ENCODE peak calls at places on chromosomes 1 and 21, in eight cellular contexts. One of them, this sample, is unnamed.

GRCh38 chr1:151164732-151165280 is 896 bp downstream of the LYSMD1 start:
- DNase-seq in fibroblast of lung: peak
- DNase-seq in AG08395: no peak
- DNase-seq in prostate gland: no peak
- DNase-seq in GM23248: peak
- DNase-seq in activated T-cell treated with anti-CD3 and anti-CD28 coated beads, Interleukin-2, amount 50 U/mL, for 48 hours: peak
- DNase-seq in ELF-1: no peak
- DNase-seq in cardiac muscle cell: no peak
- DNase-seq in this sample: peak

GRCh38 chr1:19646366-19646765 is 2.3 kb downstream of the NBL1 start:
- DNase-seq in AG08395: no peak
- DNase-seq in ELF-1: no peak
- DNase-seq in cardiac muscle cell: no peak
- DNase-seq in fibroblast of lung: no peak
- DNase-seq in GM23248: peak
- DNase-seq in activated T-cell treated with anti-CD3 and anti-CD28 coated beads, Interleukin-2, amount 50 U/mL, for 48 hours: peak
- DNase-seq in prostate gland: peak
- DNase-seq in this sample: no peak

GRCh38 chr1:32334864-32335618 is 992 bp downstream of the MARCKSL1 start:
- DNase-seq in GM23248: peak
- DNase-seq in AG08395: peak
- DNase-seq in ELF-1: peak
- DNase-seq in prostate gland: no peak
- DNase-seq in activated T-cell treated with anti-CD3 and anti-CD28 coated beads, Interleukin-2, amount 50 U/mL, for 48 hours: peak
- DNase-seq in cardiac muscle cell: peak
- DNase-seq in fibroblast of lung: peak
- DNase-seq in this sample: no peak

GRCh38 chr1:232508161-232508661 is 121.7 kb downstream of the SIPA1L2 start:
- DNase-seq in fibroblast of lung: no peak
- DNase-seq in prostate gland: no peak
- DNase-seq in cardiac muscle cell: no peak
- DNase-seq in AG08395: no peak
- DNase-seq in activated T-cell treated with anti-CD3 and anti-CD28 coated beads, Interleukin-2, amount 50 U/mL, for 48 hours: no peak
- DNase-seq in GM23248: no peak
- DNase-seq in ELF-1: no peak
- DNase-seq in this sample: no peak

GRCh38 chr1:55286851-55287602 is 71.9 kb upstream of the USP24 start:
- DNase-seq in prostate gland: no peak
- DNase-seq in activated T-cell treated with anti-CD3 and anti-CD28 coated beads, Interleukin-2, amount 50 U/mL, for 48 hours: peak
- DNase-seq in fibroblast of lung: no peak
- DNase-seq in GM23248: no peak
- DNase-seq in cardiac muscle cell: no peak
- DNase-seq in ELF-1: no peak
- DNase-seq in AG08395: no peak
- DNase-seq in this sample: no peak

GRCh38 chr1:64653466-64653865 is 91.4 kb upstream of the RAVER2 start:
- DNase-seq in prostate gland: no peak
- DNase-seq in activated T-cell treated with anti-CD3 and anti-CD28 coated beads, Interleukin-2, amount 50 U/mL, for 48 hours: no peak
- DNase-seq in cardiac muscle cell: no peak
- DNase-seq in AG08395: no peak
- DNase-seq in GM23248: peak
- DNase-seq in fibroblast of lung: no peak
- DNase-seq in ELF-1: no peak
- DNase-seq in this sample: no peak

GRCh38 chr1:48693674-48694347 is 82.9 kb downstream of the BEND5 start:
- DNase-seq in fibroblast of lung: no peak
- DNase-seq in activated T-cell treated with anti-CD3 and anti-CD28 coated beads, Interleukin-2, amount 50 U/mL, for 48 hours: no peak
- DNase-seq in GM23248: no peak
- DNase-seq in cardiac muscle cell: no peak
- DNase-seq in ELF-1: no peak
- DNase-seq in prostate gland: no peak
- DNase-seq in AG08395: no peak
- DNase-seq in this sample: no peak

GRCh38 chr1:6526316-6526715 is 28.0 kb downstream of the NOL9 start:
- DNase-seq in GM23248: no peak
- DNase-seq in fibroblast of lung: no peak
- DNase-seq in cardiac muscle cell: no peak
- DNase-seq in activated T-cell treated with anti-CD3 and anti-CD28 coated beads, Interleukin-2, amount 50 U/mL, for 48 hours: no peak
- DNase-seq in prostate gland: no peak
- DNase-seq in ELF-1: no peak
- DNase-seq in AG08395: no peak
- DNase-seq in this sample: no peak

GRCh38 chr1:230825061-230825803 is 43.1 kb downstream of the C1orf198 start:
- DNase-seq in ELF-1: no peak
- DNase-seq in cardiac muscle cell: no peak
- DNase-seq in GM23248: peak
- DNase-seq in prostate gland: no peak
- DNase-seq in fibroblast of lung: peak
- DNase-seq in activated T-cell treated with anti-CD3 and anti-CD28 coated beads, Interleukin-2, amount 50 U/mL, for 48 hours: no peak
- DNase-seq in AG08395: peak
- DNase-seq in this sample: peak

GRCh38 chr21:42558846-42559245 is 45.2 kb downstream of the SLC37A1 start:
- DNase-seq in activated T-cell treated with anti-CD3 and anti-CD28 coated beads, Interleukin-2, amount 50 U/mL, for 48 hours: no peak
- DNase-seq in ELF-1: peak
- DNase-seq in AG08395: no peak
- DNase-seq in cardiac muscle cell: no peak
- DNase-seq in prostate gland: no peak
- DNase-seq in fibroblast of lung: no peak
- DNase-seq in GM23248: no peak
- DNase-seq in this sample: no peak

GRCh38 chr21:39014751-39015150 is 168.5 kb downstream of the PSMG1 start:
- DNase-seq in fibroblast of lung: peak
- DNase-seq in cardiac muscle cell: no peak
- DNase-seq in activated T-cell treated with anti-CD3 and anti-CD28 coated beads, Interleukin-2, amount 50 U/mL, for 48 hours: no peak
- DNase-seq in prostate gland: no peak
- DNase-seq in GM23248: peak
- DNase-seq in ELF-1: no peak
- DNase-seq in AG08395: peak
- DNase-seq in this sample: peak

GRCh38 chr1:153546796-153547559 is 1.4 kb upstream of the S100A4 start:
- DNase-seq in GM23248: peak
- DNase-seq in ELF-1: no peak
- DNase-seq in fibroblast of lung: no peak
- DNase-seq in activated T-cell treated with anti-CD3 and anti-CD28 coated beads, Interleukin-2, amount 50 U/mL, for 48 hours: no peak
- DNase-seq in AG08395: peak
- DNase-seq in cardiac muscle cell: no peak
- DNase-seq in prostate gland: no peak
- DNase-seq in this sample: no peak

GRCh38 chr1:36322786-36323635 is 434 bp downstream of the EVA1B start:
- DNase-seq in fibroblast of lung: peak
- DNase-seq in AG08395: peak
- DNase-seq in cardiac muscle cell: no peak
- DNase-seq in activated T-cell treated with anti-CD3 and anti-CD28 coated beads, Interleukin-2, amount 50 U/mL, for 48 hours: peak
- DNase-seq in ELF-1: peak
- DNase-seq in GM23248: peak
- DNase-seq in prostate gland: no peak
- DNase-seq in this sample: peak

GRCh38 chr1:176998396-176998795 is 166.1 kb downstream of the ASTN1 start:
- DNase-seq in ELF-1: no peak
- DNase-seq in activated T-cell treated with anti-CD3 and anti-CD28 coated beads, Interleukin-2, amount 50 U/mL, for 48 hours: no peak
- DNase-seq in prostate gland: no peak
- DNase-seq in AG08395: no peak
- DNase-seq in cardiac muscle cell: no peak
- DNase-seq in GM23248: no peak
- DNase-seq in fibroblast of lung: no peak
- DNase-seq in this sample: no peak

This sample was measured in choroid plexus epithelial cell.